ENCODE peak calls at places on chromosomes 11 and 22, in five cellular contexts. A is NCI-H1105 treated with DMSO at 0.1 percent for 48 hours; P is Panc1; D is HT-29; X is central memory CD8-positive, alpha-beta T cell. U is an unnamed sample.
A peak's percentile ranks its signal among the peaks of the same experiment; 100 is the strongest.

GRCh38 chr11:96424693-96425092 is 34.9 kb downstream of the JRKL start:
- DNase-seq in A (no peak), P (no peak), D (no peak), X (no peak), U (no peak)

GRCh38 chr11:76592961-76593360 is 77.6 kb downstream of the LRRC32 start:
- DNase-seq in A (no peak), P (no peak), D (no peak), X (peak; percentile 3), U (no peak)

GRCh38 chr11:126515501-126515900 is 160.0 kb downstream of the ST3GAL4 start:
- DNase-seq in A (no peak), P (no peak), D (no peak), X (no peak), U (no peak)

GRCh38 chr11:15848769-15849168 is 507.6 kb downstream of the SOX6 start:
- DNase-seq in A (no peak), P (no peak), D (no peak), X (no peak), U (no peak)

GRCh38 chr11:20261526-20261925 is 101.3 kb upstream of the DBX1 start:
- DNase-seq in A (no peak), P (no peak), D (no peak), X (no peak), U (no peak)

GRCh38 chr11:134278356-134278755 is 2.2 kb downstream of the GLB1L3 start:
- DNase-seq in A (no peak), P (no peak), D (no peak), X (no peak), U (no peak)

GRCh38 chr11:132258865-132259264 is 888.5 kb downstream of the NTM start:
- DNase-seq in A (no peak), P (no peak), D (no peak), X (no peak), U (no peak)

GRCh38 chr11:87306260-87306861 is 268.6 kb downstream of the TMEM135 start:
- DNase-seq in A (no peak), P (no peak), D (no peak), X (no peak), U (no peak)

GRCh38 chr11:94129505-94130335 is 1.1 kb downstream of the PANX1 start:
- DNase-seq in A (peak; percentile 19), P (peak; percentile 43), D (peak; percentile 77), X (no peak), U (no peak)

GRCh38 chr11:123653997-123654565 is 343 bp downstream of the SCN3B start:
- DNase-seq in A (peak; percentile 75), P (no peak), D (peak; percentile 18), X (no peak), U (peak; percentile 32)

GRCh38 chr22:22703715-22704114 is 59.3 kb downstream of the GGTLC2 start:
- DNase-seq in A (no peak), P (no peak), D (no peak), X (no peak), U (no peak)

GRCh38 chr22:41964106-41964494 is 5.1 kb upstream of the SEPTIN3 start:
- DNase-seq in A (no peak), P (no peak), D (no peak), X (no peak), U (no peak)

GRCh38 chr22:32269316-32269715 is 14.2 kb upstream of the SLC5A4 start:
- DNase-seq in A (no peak), P (no peak), D (no peak), X (no peak), U (no peak)

GRCh38 chr11:61574611-61575010 is 6.3 kb downstream of the SYT7 start:
- DNase-seq in A (no peak), P (no peak), D (no peak), X (no peak), U (no peak)

GRCh38 chr11:78514922-78515502 is 59.7 kb downstream of the NARS2 start:
- DNase-seq in A (no peak), P (no peak), D (no peak), X (no peak), U (no peak)

GRCh38 chr22:34696557-34696956 is 369.4 kb upstream of the ISX start:
- DNase-seq in A (no peak), P (no peak), D (peak; percentile 20), X (no peak), U (no peak)

U was measured in foreskin melanocyte.